ENCODE peak calls at places on chromosomes 6 and 20, in five cellular contexts. J, V, R, T and Z are unnamed samples.

GRCh38 chr6:155311076-155311475 is 3.2 kb downstream of the TFB1M start:
- DNase-seq in J (no peak), V (no peak), R (no peak), T (peak), Z (no peak)

GRCh38 chr6:75735491-75736186 is 13.4 kb upstream of the MYO6 start:
- DNase-seq in J (no peak), V (no peak), R (no peak), T (peak), Z (peak)

GRCh38 chr6:8108031-8108660 is 5.8 kb upstream of the EEF1E1 start:
- DNase-seq in J (peak), V (peak), R (no peak), T (peak), Z (no peak)

GRCh38 chr20:39109933-39110818 is 148.0 kb downstream of the DHX35 start:
- DNase-seq in J (no peak), V (no peak), R (no peak), T (no peak), Z (no peak)

GRCh38 chr20:32509639-32510066 is 75.5 kb downstream of the NOL4L start:
- DNase-seq in J (no peak), V (no peak), R (no peak), T (peak), Z (no peak)

GRCh38 chr20:21182832-21183563 is 57.1 kb downstream of the KIZ start:
- DNase-seq in J (peak), V (peak), R (no peak), T (peak), Z (peak)

GRCh38 chr6:53616450-53617357 is 48.9 kb downstream of the KLHL31 start:
- DNase-seq in J (no peak), V (no peak), R (no peak), T (no peak), Z (no peak)

GRCh38 chr6:14476793-14477531 is 359.4 kb downstream of the CD83 start:
- DNase-seq in J (peak), V (no peak), R (no peak), T (peak), Z (peak)

GRCh38 chr6:105894556-105894955 is 191.6 kb upstream of the PRDM1 start:
- DNase-seq in J (no peak), V (no peak), R (no peak), T (no peak), Z (no peak)

GRCh38 chr6:31143148-31143547 is 4.3 kb upstream of the PSORS1C2 start:
- DNase-seq in J (peak), V (peak), R (no peak), T (peak), Z (no peak)

GRCh38 chr6:111263837-111264236 is 176.5 kb downstream of the SLC16A10 start:
- DNase-seq in J (peak), V (no peak), R (no peak), T (peak), Z (no peak)

GRCh38 chr6:35128496-35128895 is 12.6 kb downstream of the TCP11 start:
- DNase-seq in J (no peak), V (no peak), R (no peak), T (peak), Z (no peak)

GRCh38 chr6:44825284-44825683 is 437.8 kb downstream of the CDC5L start:
- DNase-seq in J (no peak), V (no peak), R (no peak), T (no peak), Z (peak)